ENCODE peak calls at places on chromosomes 16 and 17, in six cellular contexts. U is AG08395, L is NCI-H345, Q is stomach, X is T-helper 9 cell, A is lung. J is an unnamed sample.

GRCh38 chr17:12256380-12256995 is 235.8 kb downstream of the MAP2K4 start:
- DNase-seq in U (peak), L (peak), Q (peak), X (no peak), A (no peak), J (peak)

GRCh38 chr17:68441064-68441770 is 16.1 kb downstream of the WIPI1 start:
- DNase-seq in U (no peak), L (no peak), Q (no peak), X (no peak), A (no peak), J (no peak)

GRCh38 chr16:79973320-79973719 is 372.8 kb upstream of the MAF start:
- DNase-seq in U (no peak), L (no peak), Q (no peak), X (no peak), A (no peak), J (no peak)

GRCh38 chr16:59470556-59470955 is 736.4 kb upstream of the GOT2 start:
- DNase-seq in U (no peak), L (no peak), Q (no peak), X (no peak), A (no peak), J (no peak)

GRCh38 chr16:11530171-11530940 is 56.4 kb downstream of the LITAF start:
- DNase-seq in U (no peak), L (no peak), Q (no peak), X (no peak), A (no peak), J (no peak)

GRCh38 chr16:17467923-17468540 is 2.7 kb downstream of the XYLT1 start:
- DNase-seq in U (peak), L (peak), Q (peak), X (peak), A (no peak), J (peak)

GRCh38 chr16:1613240-1613639 is 1.1 kb downstream of the CRAMP1 start:
- DNase-seq in U (no peak), L (no peak), Q (no peak), X (no peak), A (no peak), J (no peak)

GRCh38 chr16:56944954-56945839 is 13.3 kb downstream of the HERPUD1 start:
- DNase-seq in U (no peak), L (no peak), Q (no peak), X (no peak), A (no peak), J (no peak)

GRCh38 chr17:19771971-19772630 is 24.0 kb upstream of the ALDH3A1 start:
- DNase-seq in U (no peak), L (no peak), Q (no peak), X (no peak), A (no peak), J (no peak)

GRCh38 chr16:81790772-81791171 is 11.7 kb downstream of the PLCG2 start:
- DNase-seq in U (no peak), L (no peak), Q (no peak), X (no peak), A (no peak), J (no peak)